ENCODE peak calls at places on chromosomes 16 and 17, in nine cellular contexts. J is upper lobe of right lung; U is small intestine; K is naive thymus-derived CD4-positive, alpha-beta T cell; O is aorta; X is ascending aorta; F is tibial artery; Z is psoas muscle; G is CD4-positive, alpha-beta memory T cell. V is an unnamed sample.

GRCh38 chr17:71023631-71024030 is 854.3 kb downstream of the KCNJ2 start:
- DNase-seq in J (no peak), U (no peak), K (no peak), O (no peak), X (no peak), F (no peak), Z (no peak), G (no peak), V (no peak)

GRCh38 chr17:12522743-12523181 is 142.9 kb upstream of the MYOCD start:
- DNase-seq in J (no peak), U (peak; percentile 29), K (no peak), O (no peak), X (no peak), F (no peak), Z (no peak), G (no peak), V (peak; percentile 64)

GRCh38 chr17:72053069-72053846 is 67.6 kb upstream of the SOX9 start:
- DNase-seq in J (no peak), U (no peak), K (no peak), O (no peak), X (no peak), F (no peak), Z (no peak), G (no peak), V (no peak)

GRCh38 chr17:633133-633532 is 81.5 kb downstream of the VPS53 start:
- DNase-seq in J (no peak), U (no peak), K (no peak), O (no peak), X (no peak), F (no peak), Z (no peak), G (no peak), V (no peak)

GRCh38 chr16:12024429-12024828 is 47.9 kb downstream of the SNX29 start:
- DNase-seq in J (no peak), U (no peak), K (no peak), O (no peak), X (no peak), F (no peak), Z (no peak), G (no peak), V (no peak)

GRCh38 chr17:3032258-3033247 is 30.9 kb downstream of the OR1D5 start:
- DNase-seq in J (peak; percentile 53), U (no peak), K (no peak), O (peak; percentile 70), X (no peak), F (peak; percentile 58), Z (no peak), G (no peak), V (no peak)

GRCh38 chr16:20833081-20833480 is 26.8 kb downstream of the REXO5 start:
- DNase-seq in J (no peak), U (no peak), K (no peak), O (no peak), X (no peak), F (no peak), Z (no peak), G (no peak), V (peak; percentile 8)

GRCh38 chr17:39701784-39702422 is 2.0 kb downstream of the ERBB2 start:
- DNase-seq in J (no peak), U (no peak), K (no peak), O (no peak), X (no peak), F (no peak), Z (no peak), G (no peak), V (no peak)

GRCh38 chr17:27294689-27295630 is 1.0 kb downstream of the WSB1 start:
- DNase-seq in J (no peak), U (peak; percentile 93), K (peak; percentile 43), O (no peak), X (peak; percentile 28), F (peak; percentile 83), Z (no peak), G (peak; percentile 64), V (peak; percentile 66)

GRCh38 chr17:17236295-17237025 is 508 bp downstream of the FLCN start:
- DNase-seq in J (no peak), U (peak; percentile 87), K (no peak), O (peak; percentile 55), X (no peak), F (no peak), Z (no peak), G (no peak), V (peak; percentile 4)

GRCh38 chr16:77975942-77976341 is 46.4 kb upstream of the CLEC3A start:
- DNase-seq in J (no peak), U (no peak), K (no peak), O (no peak), X (no peak), F (no peak), Z (no peak), G (no peak), V (no peak)

GRCh38 chr16:84718-85452 is 6.9 kb downstream of the MPG start:
- DNase-seq in J (peak; percentile 77), U (no peak), K (peak; percentile 69), O (peak; percentile 92), X (peak; percentile 84), F (peak; percentile 96), Z (peak; percentile 80), G (no peak), V (peak; percentile 99)

GRCh38 chr17:49859991-49860953 is 12.4 kb upstream of the TAC4 start:
- DNase-seq in J (peak; percentile 72), U (no peak), K (no peak), O (no peak), X (no peak), F (no peak), Z (no peak), G (no peak), V (peak; percentile 40)

GRCh38 chr16:720990-721764 is at the start of gene ANTKMT:
- DNase-seq in J (peak; percentile 93), U (peak; percentile 91), K (peak; percentile 80), O (peak; percentile 92), X (no peak), F (peak; percentile 84), Z (peak; percentile 84), G (peak; percentile 73), V (peak; percentile 84)

GRCh38 chr16:53433930-53434435 is 288 bp upstream of the RBL2 start:
- DNase-seq in J (no peak), U (peak; percentile 84), K (no peak), O (no peak), X (no peak), F (no peak), Z (no peak), G (peak; percentile 78), V (no peak)

GRCh38 chr17:75743625-75744206 is 21.3 kb downstream of the GALK1 start:
- DNase-seq in J (no peak), U (no peak), K (no peak), O (no peak), X (no peak), F (no peak), Z (no peak), G (no peak), V (no peak)

GRCh38 chr17:8825802-8826201 is 26.6 kb upstream of the MFSD6L start:
- DNase-seq in J (no peak), U (no peak), K (no peak), O (no peak), X (no peak), F (no peak), Z (no peak), G (no peak), V (no peak)

DNA sequence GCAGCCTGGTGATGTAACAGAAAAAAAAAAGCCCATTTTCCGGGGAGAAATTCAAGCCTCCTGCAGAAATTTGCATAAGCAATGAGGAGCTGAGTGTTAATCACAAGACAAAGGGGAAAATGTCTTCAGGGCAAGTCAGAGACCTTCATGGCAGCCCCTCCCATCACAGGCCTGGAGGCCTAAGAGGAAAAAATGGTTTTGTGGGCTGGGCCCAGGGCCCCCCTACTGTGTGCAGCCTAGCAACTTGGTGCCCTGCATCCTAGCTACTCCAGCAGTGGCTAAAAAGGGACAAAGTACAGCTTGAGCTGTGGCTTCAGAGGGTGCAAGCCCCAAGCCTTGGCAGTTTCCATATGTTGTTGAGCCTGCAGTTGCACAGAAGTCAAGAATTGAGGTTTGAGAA is 49.7 kb downstream of the AHSP start:
- DNase-seq in J (no peak), U (no peak), K (no peak), O (no peak), X (no peak), F (no peak), Z (no peak), G (no peak), V (no peak)
- H3K9me3 ChIP-seq in J (peaks cover 9% of the 10 kb centered on the region), U (peaks cover 2% of the 10 kb centered on the region), K (no peaks in the 10 kb centered on the region), O (peaks cover 5% of the 10 kb centered on the region), X (no peaks in the 10 kb centered on the region), F (peaks cover 16% of the 10 kb centered on the region), Z (peaks cover 12% of the 10 kb centered on the region), G (no peaks in the 10 kb centered on the region), V (peaks cover 5% of the 10 kb centered on the region)

DNA sequence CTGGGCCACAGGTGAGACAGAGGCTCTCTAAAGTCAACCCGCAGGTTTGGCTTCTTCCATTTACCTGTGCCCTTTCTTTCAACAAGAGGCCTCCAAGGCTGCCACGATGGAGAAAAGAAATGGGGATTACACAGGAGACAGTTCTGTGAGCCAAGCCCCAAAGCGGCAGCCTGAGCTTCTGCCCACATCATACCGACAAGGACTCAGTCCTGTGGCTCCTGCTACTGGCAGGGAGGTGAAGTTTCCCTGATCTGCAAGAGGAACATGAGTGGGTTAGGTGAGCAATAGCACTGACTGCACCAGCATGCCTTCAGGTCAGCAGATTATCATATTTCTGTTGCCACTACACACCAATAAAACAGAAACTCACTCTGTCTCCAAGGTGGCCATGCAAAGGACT is 800.0 kb downstream of the KCNJ18 start:
- DNase-seq in J (no peak), U (no peak), K (no peak), O (no peak), X (no peak), F (no peak), Z (no peak), G (no peak), V (no peak)
- H3K9me3 ChIP-seq in J (no peaks in the 10 kb centered on the region), U (peaks cover 2% of the 10 kb centered on the region), K (no peaks in the 10 kb centered on the region), O (peaks cover 5% of the 10 kb centered on the region), X (no peaks in the 10 kb centered on the region), F (peaks cover 8% of the 10 kb centered on the region), Z (no peaks in the 10 kb centered on the region), G (no peaks in the 10 kb centered on the region), V (no peaks in the 10 kb centered on the region)

GRCh38 chr16:88512728-88513674 is 57.2 kb upstream of the ZC3H18 start:
- DNase-seq in J (no peak), U (peak; percentile 60), K (no peak), O (no peak), X (no peak), F (no peak), Z (no peak), G (no peak), V (no peak)
- H3K9me3 ChIP-seq in J (no peaks in the 10 kb centered on the region), U (no peaks in the 10 kb centered on the region), K (no peaks in the 10 kb centered on the region), O (no peaks in the 10 kb centered on the region), X (no peaks in the 10 kb centered on the region), F (no peaks in the 10 kb centered on the region), Z (no peaks in the 10 kb centered on the region), G (no peaks in the 10 kb centered on the region), V (no peaks in the 10 kb centered on the region)

GRCh38 chr16:35725949-35726348 is 2266.5 kb downstream of the TP53TG3F start:
- DNase-seq in J (no peak), U (no peak), K (no peak), O (no peak), X (no peak), F (no peak), Z (no peak), G (no peak), V (no peak)

GRCh38 chr16:35730251-35730650 is 2270.8 kb downstream of the TP53TG3F start:
- DNase-seq in J (no peak), U (no peak), K (no peak), O (no peak), X (no peak), F (no peak), Z (no peak), G (no peak), V (no peak)

DNA sequence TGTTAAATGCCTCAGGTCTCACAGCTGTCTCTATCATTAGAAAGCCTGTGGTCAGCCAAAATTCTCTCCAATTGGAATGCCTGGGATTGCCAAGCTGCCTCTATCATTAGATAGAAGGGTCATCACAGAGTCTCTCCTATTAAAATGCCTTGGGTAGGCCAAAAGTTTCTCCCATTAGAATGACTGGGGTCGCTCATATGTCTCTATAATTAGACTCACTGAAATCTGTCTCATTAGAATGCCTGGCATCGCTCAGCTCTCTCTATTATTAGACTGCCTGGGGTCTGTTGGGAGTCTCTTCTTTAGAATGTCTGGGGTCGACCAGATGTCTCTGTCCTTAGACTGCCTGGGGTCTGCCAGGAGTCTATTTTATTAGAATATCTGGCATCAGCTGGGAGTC is 2265.1 kb downstream of the TP53TG3F start:
- DNase-seq in J (no peak), U (no peak), K (no peak), O (no peak), X (no peak), F (no peak), Z (no peak), G (no peak), V (no peak)
- H3K9me3 ChIP-seq in J (peaks cover 3% of the 10 kb centered on the region), U (no peaks in the 10 kb centered on the region), K (no peaks in the 10 kb centered on the region), O (peaks cover 12% of the 10 kb centered on the region), X (no peaks in the 10 kb centered on the region), F (peaks cover 33% of the 10 kb centered on the region), Z (no peaks in the 10 kb centered on the region), G (no peaks in the 10 kb centered on the region), V (no peaks in the 10 kb centered on the region)

V was measured in MG63.